ENCODE peak calls at places on chromosomes 16 and 17, in ten cellular contexts. D is GM23248; E is CD8-positive, alpha-beta memory T cell; L is mammary epithelial cell; T is small intestine; B is pancreas; R is CD8-positive, alpha-beta T cell; W is PC-3; C is effector memory CD4-positive, alpha-beta T cell; J is Peyer's patch. H is an unnamed sample.

GRCh38 chr16:57863434-57864160 is 61.3 kb upstream of the KIFC3 start:
- DNase-seq in D (peak; percentile 88), E (no peak), L (peak; percentile 45), T (peak; percentile 83), B (peak; percentile 67), R (no peak), W (peak; percentile 71), C (no peak), J (peak; percentile 77), H (no peak)

GRCh38 chr17:13362341-13363122 is 239.2 kb downstream of the HS3ST3A1 start:
- DNase-seq in D (peak; percentile 94), E (no peak), L (peak; percentile 35), T (no peak), B (no peak), R (no peak), W (peak; percentile 30), C (no peak), J (no peak), H (no peak)

GRCh38 chr17:43468746-43469544 is 14.8 kb upstream of the DHX8 start:
- DNase-seq in D (peak; percentile 98), E (no peak), L (peak; percentile 100), T (no peak), B (no peak), R (no peak), W (peak; percentile 91), C (no peak), J (no peak), H (no peak)

GRCh38 chr17:78882546-78883089 is 20.4 kb downstream of the CEP295NL start:
- DNase-seq in D (peak; percentile 51), E (no peak), L (no peak), T (no peak), B (no peak), R (no peak), W (no peak), C (no peak), J (no peak), H (no peak)

GRCh38 chr17:3685174-3685812 is 10.7 kb downstream of the P2RX5 start:
- DNase-seq in D (no peak), E (no peak), L (peak; percentile 20), T (no peak), B (no peak), R (no peak), W (no peak), C (no peak), J (no peak), H (no peak)

GRCh38 chr17:77962349-77962748 is 3.8 kb downstream of the TNRC6C start:
- DNase-seq in D (no peak), E (no peak), L (no peak), T (no peak), B (no peak), R (no peak), W (no peak), C (no peak), J (no peak), H (no peak)

GRCh38 chr17:39661744-39662541 is 3.2 kb upstream of the TCAP start:
- DNase-seq in D (no peak), E (no peak), L (no peak), T (no peak), B (no peak), R (no peak), W (no peak), C (no peak), J (no peak), H (no peak)

GRCh38 chr16:6827272-6827671 is 505.4 kb upstream of the RBFOX1 start:
- DNase-seq in D (no peak), E (no peak), L (no peak), T (no peak), B (no peak), R (no peak), W (no peak), C (no peak), J (no peak), H (no peak)

GRCh38 chr17:48612456-48612853 is 1.6 kb upstream of the HOXB7 start:
- DNase-seq in D (peak; percentile 36), E (no peak), L (no peak), T (no peak), B (no peak), R (no peak), W (no peak), C (no peak), J (no peak), H (no peak)

GRCh38 chr17:74008196-74008595 is 195.3 kb upstream of the RPL38 start:
- DNase-seq in D (peak; percentile 11), E (no peak), L (no peak), T (no peak), B (no peak), R (no peak), W (peak; percentile 36), C (no peak), J (no peak), H (no peak)

GRCh38 chr17:3683054-3683511 is 12.9 kb downstream of the P2RX5 start:
- DNase-seq in D (peak; percentile 56), E (peak; percentile 42), L (peak; percentile 19), T (peak; percentile 19), B (no peak), R (peak; percentile 42), W (peak; percentile 35), C (peak; percentile 21), J (peak; percentile 71), H (peak; percentile 44)

GRCh38 chr17:82840431-82840831 is 609 bp upstream of the ZNF750 start:
- DNase-seq in D (no peak), E (no peak), L (peak; percentile 73), T (no peak), B (no peak), R (no peak), W (no peak), C (no peak), J (no peak), H (no peak)

DNA sequence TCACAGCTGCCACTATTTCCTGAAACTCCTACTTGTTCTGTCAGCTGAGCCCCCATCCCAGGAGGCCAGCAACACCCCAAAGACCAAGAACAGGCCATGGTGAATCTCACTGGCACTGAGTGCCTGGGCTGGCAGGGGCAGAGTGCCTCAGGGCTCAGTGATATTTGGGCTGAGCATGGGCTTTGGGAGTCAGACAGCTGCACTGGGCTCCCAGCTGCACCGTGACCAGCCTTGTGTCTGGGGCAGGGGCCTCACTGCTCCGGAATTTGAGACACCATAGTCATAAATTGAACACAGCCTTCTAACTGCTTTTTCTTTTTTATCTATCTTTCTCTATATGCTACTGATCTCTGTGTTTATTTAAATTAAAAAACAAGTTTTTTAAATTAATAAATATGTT is 1744.2 kb downstream of the TP53TG3F start:
- DNase-seq in D (no peak), E (no peak), L (no peak), T (no peak), B (no peak), R (no peak), W (no peak), C (no peak), J (no peak), H (no peak)
- H3K9me3 ChIP-seq in D (no peaks in the 10 kb centered on the region), E (no peaks in the 10 kb centered on the region), L (peaks cover 14% of the 10 kb centered on the region), T (peaks cover 6% of the 10 kb centered on the region), B (no peaks in the 10 kb centered on the region), R (no peaks in the 10 kb centered on the region), W (no peaks in the 10 kb centered on the region), C (no peaks in the 10 kb centered on the region), J (peaks cover 10% of the 10 kb centered on the region), H (no peaks in the 10 kb centered on the region)

GRCh38 chr16:79339863-79340262 is 260.7 kb downstream of the MAF start:
- DNase-seq in D (no peak), E (no peak), L (no peak), T (peak; percentile 5), B (no peak), R (no peak), W (no peak), C (no peak), J (no peak), H (no peak)

GRCh38 chr16:79331064-79331463 is 269.5 kb downstream of the MAF start:
- DNase-seq in D (no peak), E (no peak), L (no peak), T (peak; percentile 58), B (no peak), R (no peak), W (no peak), C (no peak), J (no peak), H (no peak)

GRCh38 chr16:79337906-79338305 is 262.6 kb downstream of the MAF start:
- DNase-seq in D (no peak), E (no peak), L (no peak), T (no peak), B (no peak), R (no peak), W (no peak), C (no peak), J (no peak), H (no peak)

GRCh38 chr16:79334127-79334526 is 266.4 kb downstream of the MAF start:
- DNase-seq in D (no peak), E (peak; percentile 17), L (no peak), T (peak; percentile 5), B (no peak), R (no peak), W (no peak), C (no peak), J (peak; percentile 49), H (peak; percentile 21)

DNA sequence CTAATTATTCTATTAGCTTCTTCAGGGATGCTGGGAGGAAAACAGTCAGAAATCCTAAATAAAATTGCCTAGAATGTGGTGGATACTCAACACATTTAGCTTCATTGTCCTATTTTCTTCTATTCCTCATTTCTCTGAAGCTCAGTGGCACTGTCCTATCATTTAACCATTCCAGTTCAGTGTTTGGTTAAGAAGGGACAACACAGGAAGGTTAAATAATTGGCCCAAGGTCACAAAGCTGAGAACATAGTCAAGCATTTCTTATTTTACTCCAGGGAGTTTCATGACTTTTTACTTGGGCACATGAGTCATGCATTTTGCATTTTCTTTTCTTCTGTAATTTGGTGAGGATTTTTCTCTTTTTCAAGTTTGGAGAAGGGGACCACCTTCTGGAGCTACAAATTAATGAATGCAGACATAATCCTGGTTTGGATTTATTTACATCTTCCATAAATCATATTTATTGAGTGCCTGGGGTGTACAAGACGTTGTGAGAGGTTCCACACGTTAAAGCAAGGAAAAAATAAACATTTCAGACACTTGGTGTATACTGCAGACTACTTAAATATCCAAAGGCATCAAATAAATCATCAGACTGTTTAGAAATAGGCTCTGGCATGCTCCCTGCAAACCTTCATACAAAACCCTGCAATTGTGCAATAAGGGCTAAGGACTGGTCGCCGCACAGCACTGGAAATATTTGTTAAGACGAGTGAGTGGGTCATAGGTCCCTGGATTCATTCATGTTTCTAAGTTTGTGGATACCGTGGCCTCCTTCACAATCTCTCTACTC is 263.9 kb downstream of the MAF start:
- DNase-seq in D (no peak), E (no peak), L (no peak), T (no peak), B (no peak), R (no peak), W (no peak), C (no peak), J (no peak), H (no peak)
- H3K9me3 ChIP-seq in D (no peaks in the 10 kb centered on the region), E (no peaks in the 10 kb centered on the region), L (no peaks in the 10 kb centered on the region), T (no peaks in the 10 kb centered on the region), B (no peaks in the 10 kb centered on the region), R (no peaks in the 10 kb centered on the region), W (no peaks in the 10 kb centered on the region), C (no peaks in the 10 kb centered on the region), J (no peaks in the 10 kb centered on the region), H (no peaks in the 10 kb centered on the region)

GRCh38 chr16:35559911-35560636 is 2100.7 kb downstream of the TP53TG3F start:
- DNase-seq in D (no peak), E (no peak), L (no peak), T (no peak), B (no peak), R (no peak), W (peak; percentile 28), C (no peak), J (no peak), H (no peak)
- H3K9me3 ChIP-seq in D (no peaks in the 10 kb centered on the region), E (no peaks in the 10 kb centered on the region), L (peaks cover 6% of the 10 kb centered on the region), T (no peaks in the 10 kb centered on the region), B (no peaks in the 10 kb centered on the region), R (peaks cover 3% of the 10 kb centered on the region), W (no peaks in the 10 kb centered on the region), C (peaks cover 5% of the 10 kb centered on the region), J (no peaks in the 10 kb centered on the region), H (no peaks in the 10 kb centered on the region)

GRCh38 chr16:75552951-75553350 is 3.1 kb downstream of the TMEM231 start:
- DNase-seq in D (no peak), E (no peak), L (no peak), T (no peak), B (no peak), R (no peak), W (no peak), C (no peak), J (no peak), H (no peak)
- H3K9me3 ChIP-seq in D (no peaks in the 10 kb centered on the region), E (no peaks in the 10 kb centered on the region), L (no peaks in the 10 kb centered on the region), T (no peaks in the 10 kb centered on the region), B (no peaks in the 10 kb centered on the region), R (no peaks in the 10 kb centered on the region), W (no peaks in the 10 kb centered on the region), C (no peaks in the 10 kb centered on the region), J (no peaks in the 10 kb centered on the region), H (no peaks in the 10 kb centered on the region)

H was measured in T-helper 17 cell.